ENCODE peak calls at places on chromosomes 5 and 9, in ten cellular contexts. One of them, this sample, is unnamed.
A peak's percentile ranks its signal among the peaks of the same experiment; 100 is the strongest.

GRCh38 chr9:95017062-95017461 is 290.6 kb downstream of the AOPEP start:
- DNase-seq in RWPE1: no peak
- DNase-seq in endodermal cell: no peak
- DNase-seq in CD14-positive monocyte: no peak
- DNase-seq in AG04449: no peak
- DNase-seq in progenitor cell of endocrine pancreas: no peak
- DNase-seq in neural crest cell: no peak
- DNase-seq in tibial artery: no peak
- DNase-seq in sigmoid colon: no peak
- DNase-seq in fibroblast of villous mesenchyme: peak; percentile 60
- DNase-seq in this sample: no peak

GRCh38 chr5:88686077-88686541 is 196.9 kb downstream of the MEF2C start:
- DNase-seq in AG04449: no peak
- DNase-seq in neural crest cell: no peak
- DNase-seq in RWPE1: no peak
- DNase-seq in tibial artery: no peak
- DNase-seq in fibroblast of villous mesenchyme: no peak
- DNase-seq in endodermal cell: no peak
- DNase-seq in CD14-positive monocyte: no peak
- DNase-seq in sigmoid colon: no peak
- DNase-seq in progenitor cell of endocrine pancreas: no peak
- DNase-seq in this sample: no peak

GRCh38 chr5:138829341-138829740 is 45.8 kb downstream of the LRRTM2 start:
- DNase-seq in AG04449: no peak
- DNase-seq in tibial artery: no peak
- DNase-seq in endodermal cell: no peak
- DNase-seq in neural crest cell: no peak
- DNase-seq in fibroblast of villous mesenchyme: peak; percentile 86
- DNase-seq in CD14-positive monocyte: no peak
- DNase-seq in RWPE1: no peak
- DNase-seq in sigmoid colon: no peak
- DNase-seq in progenitor cell of endocrine pancreas: no peak
- DNase-seq in this sample: no peak

GRCh38 chr5:118195215-118195614 is 793.1 kb downstream of the DTWD2 start:
- DNase-seq in fibroblast of villous mesenchyme: no peak
- DNase-seq in neural crest cell: no peak
- DNase-seq in endodermal cell: no peak
- DNase-seq in tibial artery: no peak
- DNase-seq in sigmoid colon: no peak
- DNase-seq in AG04449: no peak
- DNase-seq in progenitor cell of endocrine pancreas: no peak
- DNase-seq in RWPE1: no peak
- DNase-seq in CD14-positive monocyte: no peak
- DNase-seq in this sample: no peak

GRCh38 chr5:38595149-38595725 is 38.8 kb upstream of the LIFR start:
- DNase-seq in AG04449: peak; percentile 88
- DNase-seq in RWPE1: no peak
- DNase-seq in sigmoid colon: no peak
- DNase-seq in endodermal cell: peak; percentile 58
- DNase-seq in tibial artery: no peak
- DNase-seq in fibroblast of villous mesenchyme: peak; percentile 59
- DNase-seq in progenitor cell of endocrine pancreas: no peak
- DNase-seq in neural crest cell: no peak
- DNase-seq in CD14-positive monocyte: no peak
- DNase-seq in this sample: no peak

GRCh38 chr5:10315824-10316509 is 8.3 kb upstream of the CMBL start:
- DNase-seq in endodermal cell: peak; percentile 52
- DNase-seq in AG04449: no peak
- DNase-seq in RWPE1: no peak
- DNase-seq in tibial artery: no peak
- DNase-seq in CD14-positive monocyte: no peak
- DNase-seq in sigmoid colon: peak; percentile 38
- DNase-seq in neural crest cell: no peak
- DNase-seq in fibroblast of villous mesenchyme: no peak
- DNase-seq in progenitor cell of endocrine pancreas: no peak
- DNase-seq in this sample: no peak

GRCh38 chr9:32423371-32423770 is 38.9 kb downstream of the ACO1 start:
- DNase-seq in endodermal cell: no peak
- DNase-seq in sigmoid colon: no peak
- DNase-seq in tibial artery: no peak
- DNase-seq in progenitor cell of endocrine pancreas: no peak
- DNase-seq in RWPE1: no peak
- DNase-seq in AG04449: peak; percentile 42
- DNase-seq in fibroblast of villous mesenchyme: peak; percentile 90
- DNase-seq in neural crest cell: no peak
- DNase-seq in CD14-positive monocyte: no peak
- DNase-seq in this sample: no peak

GRCh38 chr9:95193067-95193466 is 124.4 kb downstream of the FANCC start:
- DNase-seq in fibroblast of villous mesenchyme: no peak
- DNase-seq in endodermal cell: peak; percentile 68
- DNase-seq in sigmoid colon: no peak
- DNase-seq in CD14-positive monocyte: no peak
- DNase-seq in AG04449: no peak
- DNase-seq in tibial artery: no peak
- DNase-seq in neural crest cell: no peak
- DNase-seq in RWPE1: no peak
- DNase-seq in progenitor cell of endocrine pancreas: no peak
- DNase-seq in this sample: no peak

GRCh38 chr9:115063058-115063850 is 54.7 kb downstream of the TNC start:
- DNase-seq in tibial artery: no peak
- DNase-seq in fibroblast of villous mesenchyme: peak; percentile 59
- DNase-seq in sigmoid colon: no peak
- DNase-seq in AG04449: peak; percentile 47
- DNase-seq in progenitor cell of endocrine pancreas: no peak
- DNase-seq in CD14-positive monocyte: no peak
- DNase-seq in endodermal cell: no peak
- DNase-seq in neural crest cell: no peak
- DNase-seq in RWPE1: no peak
- DNase-seq in this sample: no peak

GRCh38 chr5:138716456-138716924 is 36.7 kb upstream of the CTNNA1 start:
- DNase-seq in RWPE1: no peak
- DNase-seq in neural crest cell: no peak
- DNase-seq in sigmoid colon: no peak
- DNase-seq in CD14-positive monocyte: no peak
- DNase-seq in tibial artery: no peak
- DNase-seq in progenitor cell of endocrine pancreas: no peak
- DNase-seq in endodermal cell: peak; percentile 76
- DNase-seq in AG04449: no peak
- DNase-seq in fibroblast of villous mesenchyme: no peak
- DNase-seq in this sample: no peak

GRCh38 chr5:33891731-33892418 is at the start of gene ADAMTS12:
- DNase-seq in CD14-positive monocyte: no peak
- DNase-seq in fibroblast of villous mesenchyme: peak; percentile 78
- DNase-seq in neural crest cell: peak; percentile 45
- DNase-seq in tibial artery: no peak
- DNase-seq in AG04449: no peak
- DNase-seq in endodermal cell: peak; percentile 84
- DNase-seq in sigmoid colon: peak; percentile 77
- DNase-seq in progenitor cell of endocrine pancreas: peak; percentile 34
- DNase-seq in RWPE1: peak; percentile 19
- DNase-seq in this sample: no peak

GRCh38 chr5:33890147-33890546 is 1.6 kb downstream of the ADAMTS12 start:
- DNase-seq in progenitor cell of endocrine pancreas: no peak
- DNase-seq in neural crest cell: no peak
- DNase-seq in AG04449: no peak
- DNase-seq in sigmoid colon: no peak
- DNase-seq in RWPE1: no peak
- DNase-seq in CD14-positive monocyte: no peak
- DNase-seq in endodermal cell: no peak
- DNase-seq in fibroblast of villous mesenchyme: peak; percentile 45
- DNase-seq in tibial artery: no peak
- DNase-seq in this sample: no peak

GRCh38 chr5:33892419-33893151 is 795 bp upstream of the ADAMTS12 start:
- DNase-seq in endodermal cell: no peak
- DNase-seq in neural crest cell: no peak
- DNase-seq in sigmoid colon: peak; percentile 73
- DNase-seq in tibial artery: peak; percentile 29
- DNase-seq in RWPE1: no peak
- DNase-seq in CD14-positive monocyte: no peak
- DNase-seq in AG04449: peak; percentile 94
- DNase-seq in progenitor cell of endocrine pancreas: no peak
- DNase-seq in fibroblast of villous mesenchyme: peak; percentile 92
- DNase-seq in this sample: peak; percentile 37

GRCh38 chr5:33888582-33888981 is 3.2 kb downstream of the ADAMTS12 start:
- DNase-seq in tibial artery: no peak
- DNase-seq in progenitor cell of endocrine pancreas: no peak
- DNase-seq in sigmoid colon: no peak
- DNase-seq in CD14-positive monocyte: no peak
- DNase-seq in RWPE1: no peak
- DNase-seq in AG04449: no peak
- DNase-seq in endodermal cell: no peak
- DNase-seq in fibroblast of villous mesenchyme: peak; percentile 59
- DNase-seq in neural crest cell: no peak
- DNase-seq in this sample: no peak

GRCh38 chr5:33890633-33891032 is 1.2 kb downstream of the ADAMTS12 start:
- DNase-seq in RWPE1: no peak
- DNase-seq in sigmoid colon: no peak
- DNase-seq in neural crest cell: no peak
- DNase-seq in fibroblast of villous mesenchyme: peak; percentile 44
- DNase-seq in endodermal cell: peak; percentile 56
- DNase-seq in tibial artery: no peak
- DNase-seq in progenitor cell of endocrine pancreas: no peak
- DNase-seq in AG04449: no peak
- DNase-seq in CD14-positive monocyte: no peak
- DNase-seq in this sample: no peak
- TF ChIP-seq CTCF in RWPE1: no peak
- TF ChIP-seq CTCF in sigmoid colon: no peak
- TF ChIP-seq CTCF in neural crest cell: no peak
- TF ChIP-seq CTCF in fibroblast of villous mesenchyme: peak; percentile 46
- TF ChIP-seq CTCF in endodermal cell: peak; percentile 52
- TF ChIP-seq CTCF in tibial artery: no peak
- TF ChIP-seq CTCF in progenitor cell of endocrine pancreas: peak; percentile 28
- TF ChIP-seq CTCF in AG04449: peak; percentile 41
- TF ChIP-seq CTCF in CD14-positive monocyte: no peak
- TF ChIP-seq CTCF in this sample: no peak

DNA sequence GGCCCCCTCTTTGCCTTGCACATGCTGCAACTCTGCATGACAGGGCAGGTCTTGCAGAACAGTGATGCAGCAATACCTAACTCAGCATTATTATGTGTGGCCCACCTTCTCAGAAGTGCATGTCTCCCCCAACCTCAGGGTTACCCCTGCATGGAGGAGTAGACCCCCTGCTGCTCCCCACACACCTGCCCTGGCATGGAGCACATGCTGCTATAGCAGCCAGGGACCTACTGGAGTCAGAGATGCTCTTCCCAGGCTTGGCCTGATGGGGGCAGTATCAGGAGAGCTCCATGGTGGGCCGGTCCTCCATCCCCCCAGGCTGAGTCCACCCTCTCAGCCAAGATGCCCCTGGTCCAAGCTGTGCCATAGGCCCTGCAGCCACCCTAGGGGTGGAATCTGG is 13.2 kb upstream of the BOD1 start:
- DNase-seq in CD14-positive monocyte: no peak
- DNase-seq in tibial artery: no peak
- DNase-seq in endodermal cell: peak; percentile 90
- DNase-seq in fibroblast of villous mesenchyme: no peak
- DNase-seq in AG04449: no peak
- DNase-seq in RWPE1: no peak
- DNase-seq in progenitor cell of endocrine pancreas: peak; percentile 18
- DNase-seq in neural crest cell: peak; percentile 44
- DNase-seq in sigmoid colon: no peak
- DNase-seq in this sample: no peak
- TF ChIP-seq CTCF in CD14-positive monocyte: peak; percentile 47
- TF ChIP-seq CTCF in tibial artery: no peak
- TF ChIP-seq CTCF in endodermal cell: peak; percentile 87
- TF ChIP-seq CTCF in fibroblast of villous mesenchyme: peak; percentile 47
- TF ChIP-seq CTCF in AG04449: peak; percentile 21
- TF ChIP-seq CTCF in RWPE1: no peak
- TF ChIP-seq CTCF in progenitor cell of endocrine pancreas: peak; percentile 44
- TF ChIP-seq CTCF in neural crest cell: peak; percentile 50
- TF ChIP-seq CTCF in sigmoid colon: no peak
- TF ChIP-seq CTCF in this sample: no peak

GRCh38 chr9:129885018-129885669 is 49.9 kb downstream of the USP20 start:
- DNase-seq in tibial artery: peak; percentile 45
- DNase-seq in CD14-positive monocyte: peak; percentile 70
- DNase-seq in sigmoid colon: peak; percentile 81
- DNase-seq in progenitor cell of endocrine pancreas: no peak
- DNase-seq in fibroblast of villous mesenchyme: no peak
- DNase-seq in neural crest cell: no peak
- DNase-seq in RWPE1: no peak
- DNase-seq in AG04449: no peak
- DNase-seq in endodermal cell: peak; percentile 73
- DNase-seq in this sample: no peak
- TF ChIP-seq CTCF in tibial artery: no peak
- TF ChIP-seq CTCF in CD14-positive monocyte: no peak
- TF ChIP-seq CTCF in sigmoid colon: no peak
- TF ChIP-seq CTCF in progenitor cell of endocrine pancreas: no peak
- TF ChIP-seq CTCF in fibroblast of villous mesenchyme: peak; percentile 29
- TF ChIP-seq CTCF in neural crest cell: no peak
- TF ChIP-seq CTCF in RWPE1: no peak
- TF ChIP-seq CTCF in AG04449: peak; percentile 23
- TF ChIP-seq CTCF in endodermal cell: peak; percentile 8
- TF ChIP-seq CTCF in this sample: no peak

GRCh38 chr9:5900622-5901021 is 9.9 kb downstream of the MLANA start:
- DNase-seq in RWPE1: no peak
- DNase-seq in endodermal cell: no peak
- DNase-seq in progenitor cell of endocrine pancreas: no peak
- DNase-seq in CD14-positive monocyte: no peak
- DNase-seq in fibroblast of villous mesenchyme: no peak
- DNase-seq in AG04449: no peak
- DNase-seq in neural crest cell: no peak
- DNase-seq in tibial artery: no peak
- DNase-seq in sigmoid colon: no peak
- DNase-seq in this sample: no peak

GRCh38 chr9:5896863-5897262 is 6.2 kb downstream of the MLANA start:
- DNase-seq in tibial artery: no peak
- DNase-seq in sigmoid colon: no peak
- DNase-seq in CD14-positive monocyte: no peak
- DNase-seq in neural crest cell: no peak
- DNase-seq in progenitor cell of endocrine pancreas: no peak
- DNase-seq in AG04449: no peak
- DNase-seq in RWPE1: no peak
- DNase-seq in endodermal cell: no peak
- DNase-seq in fibroblast of villous mesenchyme: no peak
- DNase-seq in this sample: no peak

GRCh38 chr9:5902377-5902776 is 11.7 kb downstream of the MLANA start:
- DNase-seq in neural crest cell: no peak
- DNase-seq in CD14-positive monocyte: no peak
- DNase-seq in fibroblast of villous mesenchyme: no peak
- DNase-seq in endodermal cell: no peak
- DNase-seq in AG04449: no peak
- DNase-seq in RWPE1: no peak
- DNase-seq in sigmoid colon: no peak
- DNase-seq in progenitor cell of endocrine pancreas: no peak
- DNase-seq in tibial artery: no peak
- DNase-seq in this sample: no peak

GRCh38 chr9:5897851-5898250 is 7.2 kb downstream of the MLANA start:
- DNase-seq in neural crest cell: no peak
- DNase-seq in endodermal cell: no peak
- DNase-seq in CD14-positive monocyte: no peak
- DNase-seq in sigmoid colon: no peak
- DNase-seq in fibroblast of villous mesenchyme: no peak
- DNase-seq in RWPE1: no peak
- DNase-seq in progenitor cell of endocrine pancreas: no peak
- DNase-seq in AG04449: no peak
- DNase-seq in tibial artery: no peak
- DNase-seq in this sample: no peak

DNA sequence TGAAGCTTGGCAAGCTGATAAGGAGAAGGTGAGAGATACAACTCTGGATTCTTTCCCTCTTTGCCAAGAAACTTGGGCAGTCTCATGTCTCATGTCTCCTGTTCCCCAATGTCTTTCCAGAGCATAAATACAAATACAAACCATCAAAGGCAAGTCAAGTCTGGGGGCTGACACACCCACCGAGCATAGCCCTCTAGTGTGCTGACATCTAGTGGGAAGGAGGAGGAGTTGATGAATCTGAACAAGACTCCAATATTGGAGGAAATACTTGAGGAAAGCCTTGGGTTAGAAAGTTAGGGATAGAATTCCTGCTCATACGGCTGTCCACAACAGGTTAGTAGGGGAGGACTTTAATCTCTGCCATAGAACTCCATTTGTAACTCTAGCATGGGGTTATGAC is 8.6 kb downstream of the MLANA start:
- DNase-seq in fibroblast of villous mesenchyme: peak; percentile 31
- DNase-seq in tibial artery: no peak
- DNase-seq in neural crest cell: no peak
- DNase-seq in CD14-positive monocyte: no peak
- DNase-seq in AG04449: no peak
- DNase-seq in progenitor cell of endocrine pancreas: no peak
- DNase-seq in RWPE1: no peak
- DNase-seq in endodermal cell: no peak
- DNase-seq in sigmoid colon: no peak
- DNase-seq in this sample: no peak
- TF ChIP-seq CTCF in fibroblast of villous mesenchyme: peak; percentile 52
- TF ChIP-seq CTCF in tibial artery: no peak
- TF ChIP-seq CTCF in neural crest cell: no peak
- TF ChIP-seq CTCF in CD14-positive monocyte: no peak
- TF ChIP-seq CTCF in AG04449: no peak
- TF ChIP-seq CTCF in progenitor cell of endocrine pancreas: no peak
- TF ChIP-seq CTCF in RWPE1: no peak
- TF ChIP-seq CTCF in endodermal cell: peak; percentile 68
- TF ChIP-seq CTCF in sigmoid colon: no peak
- TF ChIP-seq CTCF in this sample: no peak

This sample was measured in omental fat pad.